ENCODE peak calls at places on chromosomes 2 and 18, in eight cellular contexts. R, N, W, Y, L, O, Q and S are unnamed samples.

GRCh38 chr2:112869258-112869842 is 32.8 kb upstream of the IL1B start:
- DNase-seq in R (no peak), N (peak), W (peak), Y (peak), L (peak), O (peak), Q (no peak), S (peak)

GRCh38 chr2:88100489-88100858 is 27.4 kb downstream of the FABP1 start:
- DNase-seq in R (no peak), N (no peak), W (no peak), Y (no peak), L (no peak), O (no peak), Q (no peak), S (no peak)

GRCh38 chr2:17373736-17374135 is 144.5 kb downstream of the RAD51AP2 start:
- DNase-seq in R (no peak), N (peak), W (no peak), Y (no peak), L (no peak), O (no peak), Q (no peak), S (no peak)

GRCh38 chr18:73552171-73552570 is 595.5 kb downstream of the FBXO15 start:
- DNase-seq in R (no peak), N (no peak), W (no peak), Y (no peak), L (no peak), O (no peak), Q (no peak), S (no peak)

GRCh38 chr18:379665-380356 is 112.0 kb upstream of the THOC1 start:
- DNase-seq in R (no peak), N (no peak), W (no peak), Y (no peak), L (no peak), O (no peak), Q (no peak), S (no peak)

GRCh38 chr18:57131782-57132181 is 15.1 kb upstream of the BOD1L2 start:
- DNase-seq in R (no peak), N (no peak), W (no peak), Y (no peak), L (no peak), O (no peak), Q (no peak), S (no peak)

GRCh38 chr2:73963385-73964120 is 21.2 kb upstream of the TET3 start:
- DNase-seq in R (no peak), N (no peak), W (no peak), Y (peak), L (no peak), O (no peak), Q (no peak), S (peak)

GRCh38 chr2:228917195-228917594 is 353.9 kb downstream of the PID1 start:
- DNase-seq in R (no peak), N (peak), W (no peak), Y (no peak), L (peak), O (peak), Q (no peak), S (no peak)

GRCh38 chr2:199329466-199329865 is 128.3 kb downstream of the SATB2 start:
- DNase-seq in R (no peak), N (no peak), W (no peak), Y (no peak), L (no peak), O (no peak), Q (no peak), S (no peak)

GRCh38 chr2:10267036-10267435 is 35.7 kb upstream of the HPCAL1 start:
- DNase-seq in R (no peak), N (no peak), W (peak), Y (no peak), L (no peak), O (no peak), Q (no peak), S (no peak)

GRCh38 chr18:74148543-74149070 is 284 bp downstream of the TIMM21 start:
- DNase-seq in R (no peak), N (no peak), W (no peak), Y (no peak), L (no peak), O (no peak), Q (no peak), S (no peak)

GRCh38 chr2:120735750-120736170 is at the start of gene GLI2:
- DNase-seq in R (no peak), N (peak), W (peak), Y (peak), L (peak), O (peak), Q (peak), S (peak)

GRCh38 chr2:232341739-232342126 is 36.8 kb upstream of the ALPP start:
- DNase-seq in R (no peak), N (no peak), W (no peak), Y (no peak), L (no peak), O (no peak), Q (no peak), S (no peak)

GRCh38 chr18:22912835-22913234 is 20.3 kb upstream of the RBBP8 start:
- DNase-seq in R (no peak), N (peak), W (no peak), Y (no peak), L (peak), O (peak), Q (no peak), S (no peak)

GRCh38 chr18:47997338-47997780 is 66.9 kb upstream of the SMAD2 start:
- DNase-seq in R (no peak), N (peak), W (no peak), Y (peak), L (no peak), O (peak), Q (no peak), S (peak)

GRCh38 chr2:192500550-192501200 is 305.9 kb upstream of the TMEFF2 start:
- DNase-seq in R (no peak), N (peak), W (no peak), Y (peak), L (no peak), O (peak), Q (peak), S (peak)

GRCh38 chr2:77519164-77519887 is 2.9 kb downstream of the LRRTM4 start:
- DNase-seq in R (no peak), N (no peak), W (no peak), Y (no peak), L (no peak), O (no peak), Q (no peak), S (no peak)

GRCh38 chr2:179248024-179248348 is 16.6 kb downstream of the SESTD1 start:
- DNase-seq in R (no peak), N (no peak), W (no peak), Y (no peak), L (no peak), O (no peak), Q (no peak), S (no peak)

GRCh38 chr2:202317080-202317859 is 51.7 kb downstream of the NOP58 start:
- DNase-seq in R (no peak), N (peak), W (no peak), Y (no peak), L (peak), O (peak), Q (peak), S (no peak)

GRCh38 chr2:136116111-136116812 is 1.7 kb downstream of the CXCR4 start:
- DNase-seq in R (no peak), N (no peak), W (peak), Y (peak), L (no peak), O (no peak), Q (no peak), S (peak)

GRCh38 chr2:85804026-85804425 is 50.2 kb downstream of the ATOH8 start:
- DNase-seq in R (no peak), N (no peak), W (no peak), Y (no peak), L (no peak), O (no peak), Q (no peak), S (no peak)

GRCh38 chr18:25957017-25957416 is 133.4 kb downstream of the SS18 start:
- DNase-seq in R (no peak), N (no peak), W (no peak), Y (no peak), L (no peak), O (no peak), Q (no peak), S (no peak)

GRCh38 chr2:96747061-96747460 is 7.2 kb upstream of the LMAN2L start:
- DNase-seq in R (no peak), N (no peak), W (no peak), Y (no peak), L (no peak), O (peak), Q (no peak), S (no peak)

GRCh38 chr2:182504903-182505302 is 78.1 kb upstream of the PDE1A start:
- DNase-seq in R (no peak), N (no peak), W (no peak), Y (no peak), L (peak), O (peak), Q (no peak), S (no peak)

GRCh38 chr18:23281626-23282436 is 146.5 kb downstream of the CABLES1 start:
- DNase-seq in R (no peak), N (peak), W (no peak), Y (no peak), L (peak), O (peak), Q (peak), S (no peak)

GRCh38 chr2:30880516-30880915 is 73.3 kb upstream of the CAPN13 start:
- DNase-seq in R (no peak), N (no peak), W (no peak), Y (no peak), L (no peak), O (no peak), Q (no peak), S (no peak)

GRCh38 chr2:100031604-100032003 is 110.8 kb downstream of the AFF3 start:
- DNase-seq in R (no peak), N (no peak), W (no peak), Y (no peak), L (no peak), O (no peak), Q (no peak), S (no peak)

GRCh38 chr2:32770360-32770759 is 142.5 kb downstream of the TTC27 start:
- DNase-seq in R (no peak), N (no peak), W (no peak), Y (no peak), L (no peak), O (no peak), Q (no peak), S (no peak)

GRCh38 chr2:9638532-9638931 is 7.7 kb upstream of the YWHAQ start:
- DNase-seq in R (no peak), N (peak), W (no peak), Y (no peak), L (peak), O (peak), Q (peak), S (no peak)

GRCh38 chr2:120625865-120626560 is 109.7 kb upstream of the GLI2 start:
- DNase-seq in R (no peak), N (peak), W (no peak), Y (no peak), L (no peak), O (no peak), Q (no peak), S (no peak)

GRCh38 chr18:72700961-72701710 is 157.0 kb upstream of the CBLN2 start:
- DNase-seq in R (no peak), N (peak), W (no peak), Y (no peak), L (no peak), O (no peak), Q (no peak), S (no peak)